ENCODE peak calls at places on chromosomes 7 and 10, in ten cellular contexts. T is spleen, N is H9, U is AG04450, M is upper lobe of left lung, K is coronary artery, X is psoas muscle, G is tibial nerve, J is bronchial epithelial cell, O is NB4. A is an unnamed sample.

GRCh38 chr10:104472505-104472904 is 118.9 kb downstream of the CFAP58 start:
- DNase-seq in G (no peak), J (peak; percentile 75), M (no peak), U (no peak), O (no peak), X (no peak), K (no peak), N (no peak), T (no peak), A (no peak)

GRCh38 chr10:35435824-35436223 is 99.5 kb downstream of the CCNY start:
- DNase-seq in K (no peak), G (no peak), T (no peak), M (no peak), N (no peak), J (no peak), O (peak; percentile 6), X (no peak), U (no peak), A (no peak)

GRCh38 chr10:34249634-34250033 is 565.5 kb downstream of the PARD3 start:
- DNase-seq in X (no peak), O (no peak), J (no peak), M (no peak), T (no peak), N (peak; percentile 42), U (no peak), G (no peak), K (no peak), A (no peak)

GRCh38 chr7:78039791-78040776 is 241.5 kb downstream of the PHTF2 start:
- DNase-seq in N (peak; percentile 81), X (peak; percentile 23), K (no peak), J (no peak), U (no peak), O (peak; percentile 45), G (no peak), T (peak; percentile 86), M (peak; percentile 90), A (no peak)

GRCh38 chr10:44569193-44570091 is 184.5 kb upstream of the CXCL12 start:
- DNase-seq in G (no peak), J (no peak), N (no peak), U (peak; percentile 41), K (peak; percentile 84), X (no peak), T (no peak), M (no peak), O (no peak), A (no peak)

GRCh38 chr10:11678074-11678793 is 63.9 kb upstream of the ECHDC3 start:
- DNase-seq in K (no peak), X (no peak), U (no peak), J (peak; percentile 33), N (no peak), T (peak; percentile 82), G (no peak), O (peak; percentile 2), M (no peak), A (peak; percentile 17)

GRCh38 chr10:79242620-79243152 is 104.6 kb upstream of the PPIF start:
- DNase-seq in N (peak; percentile 62), X (peak; percentile 71), T (peak; percentile 93), J (peak; percentile 62), K (no peak), U (peak; percentile 63), M (peak; percentile 92), G (no peak), O (peak; percentile 87), A (no peak)

GRCh38 chr7:127594490-127594889 is 954 bp downstream of the FSCN3 start:
- DNase-seq in K (no peak), J (no peak), T (no peak), M (no peak), N (no peak), X (no peak), G (no peak), U (no peak), O (peak; percentile 80), A (no peak)

GRCh38 chr7:66756859-66757258 is 16.3 kb downstream of the RABGEF1 start:
- DNase-seq in N (no peak), O (no peak), X (no peak), J (no peak), U (no peak), K (no peak), M (no peak), T (no peak), G (no peak), A (no peak)

GRCh38 chr10:117005454-117006055 is 568 bp upstream of the SHTN1 start:
- DNase-seq in T (no peak), K (no peak), X (no peak), N (peak; percentile 65), J (no peak), U (no peak), G (no peak), M (no peak), O (no peak), A (no peak)

GRCh38 chr7:39172137-39172536 is 194.4 kb downstream of the POU6F2 start:
- DNase-seq in T (no peak), K (no peak), U (no peak), O (no peak), N (no peak), X (no peak), G (no peak), M (no peak), J (peak; percentile 69), A (no peak)

GRCh38 chr7:106781007-106781406 is 84.1 kb upstream of the PIK3CG start:
- DNase-seq in M (no peak), G (no peak), U (no peak), T (no peak), O (no peak), N (no peak), X (no peak), J (no peak), K (no peak), A (no peak)

GRCh38 chr10:90042075-90042474 is 340.7 kb downstream of the KIF20B start:
- DNase-seq in X (no peak), K (no peak), G (no peak), M (peak; percentile 13), J (no peak), T (peak; percentile 47), U (no peak), N (no peak), O (no peak), A (peak; percentile 36)

GRCh38 chr7:26397326-26397725 is 105.7 kb downstream of the SNX10 start:
- DNase-seq in G (no peak), K (no peak), N (no peak), U (no peak), O (no peak), X (no peak), M (no peak), J (no peak), T (no peak), A (no peak)

GRCh38 chr7:129773328-129773731 is 161.8 kb downstream of the NRF1 start:
- DNase-seq in U (no peak), N (no peak), X (no peak), J (no peak), T (peak; percentile 71), K (no peak), O (peak; percentile 53), G (no peak), M (no peak), A (no peak)

DNA sequence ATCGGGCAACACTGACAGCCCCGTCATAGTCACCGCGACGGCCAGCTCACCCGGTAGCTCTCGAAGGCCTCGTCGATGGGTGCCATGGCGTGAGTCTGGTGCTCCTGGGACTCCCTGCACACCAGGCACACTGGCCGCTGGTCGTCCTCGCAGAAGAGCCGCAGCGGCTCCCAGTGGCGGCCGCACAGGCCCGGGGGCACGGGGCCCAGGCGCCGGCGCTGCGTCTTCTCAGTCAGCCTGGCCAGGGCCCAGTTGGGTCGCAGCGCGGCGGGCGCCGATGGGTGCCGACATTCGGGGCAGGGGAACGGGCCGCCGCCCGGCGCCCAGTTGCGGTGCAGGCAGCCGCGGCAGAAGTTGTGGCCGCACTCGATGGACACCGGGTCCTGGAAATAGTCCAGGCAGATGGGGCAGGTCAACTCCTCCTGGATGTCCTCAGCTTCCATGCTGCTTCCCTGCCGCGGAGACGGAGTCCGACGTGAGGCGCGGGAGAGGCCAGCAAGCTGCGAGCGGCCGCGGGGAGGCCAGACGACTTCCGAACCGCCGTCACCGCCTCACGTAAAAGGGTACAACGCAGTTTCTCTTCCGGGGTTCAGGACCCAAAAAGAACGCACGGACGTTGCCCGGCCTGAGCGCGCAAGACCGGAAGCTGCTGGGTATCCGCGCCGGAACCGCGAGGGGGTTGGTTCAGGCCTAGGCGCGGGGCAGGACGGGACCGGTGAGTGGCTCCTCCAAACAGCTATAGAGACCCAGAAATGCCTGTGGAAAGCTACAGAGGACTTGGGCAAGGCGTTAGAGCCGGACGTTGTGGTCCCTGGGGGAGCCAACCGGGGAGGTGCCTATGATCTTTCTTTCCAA is at the start of gene TRIM4:
- DNase-seq in J (peak; percentile 87), X (peak; percentile 95), M (peak; percentile 95), O (peak; percentile 99), U (peak; percentile 81), K (peak; percentile 97), T (peak; percentile 97), N (no peak), G (peak; percentile 82), A (no peak)
- TF ChIP-seq CTCF in J (peak; percentile 50), X (peak; percentile 32), M (peak; percentile 47), O (no peak), U (no peak), K (no peak), T (no peak), N (no peak), G (no peak), A (peak; percentile 57)

GRCh38 chr10:111281516-111281915 is 204.7 kb downstream of the ADRA2A start:
- DNase-seq in X (no peak), N (peak; percentile 39), M (no peak), O (peak; percentile 22), J (no peak), T (no peak), K (no peak), G (peak; percentile 13), U (no peak), A (no peak)
- TF ChIP-seq CTCF in X (no peak), N (peak; percentile 69), M (peak; percentile 27), O (peak; percentile 29), J (no peak), T (no peak), K (no peak), G (peak; percentile 18), U (no peak), A (peak; percentile 68)

DNA sequence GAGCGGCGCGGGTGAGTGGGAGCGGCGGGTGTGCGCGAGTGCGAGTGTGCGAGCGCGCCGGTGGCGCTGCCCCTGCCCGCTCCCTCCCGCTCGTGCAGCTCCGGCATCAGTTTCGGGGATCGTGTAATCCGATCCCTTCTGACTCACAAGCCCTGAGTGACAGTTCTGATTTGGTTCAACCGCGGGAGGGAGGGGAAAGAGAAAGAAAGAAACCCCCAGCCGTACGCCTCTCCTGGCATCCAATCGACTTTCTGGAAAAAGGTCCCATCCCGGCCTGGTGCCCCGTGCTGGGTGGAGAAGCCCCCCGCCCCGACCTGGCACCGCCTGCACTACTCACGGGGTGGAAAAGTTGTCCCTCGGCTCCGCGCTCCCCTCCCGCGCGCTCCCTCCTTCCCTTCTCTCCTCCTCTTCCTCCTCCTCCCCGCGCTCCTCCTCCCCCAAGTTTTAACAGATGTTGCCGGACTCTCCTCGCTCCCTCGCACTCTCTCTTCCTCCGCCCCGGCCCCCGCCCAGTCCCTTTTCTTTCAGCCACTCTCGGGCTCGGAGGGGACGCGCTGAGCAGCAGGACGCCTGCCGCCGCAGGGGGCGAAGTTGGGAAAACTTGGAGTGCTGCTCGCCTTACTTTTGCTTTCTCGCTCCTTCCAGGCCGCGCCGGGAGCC is at the start of gene GLI3:
- DNase-seq in O (peak; percentile 29), X (peak; percentile 88), U (peak; percentile 77), K (peak; percentile 92), G (peak; percentile 85), N (peak; percentile 88), M (peak; percentile 90), T (peak; percentile 78), J (peak; percentile 81), A (peak; percentile 94)
- TF ChIP-seq CTCF in O (no peak), X (peak; percentile 17), U (peak; percentile 35), K (no peak), G (no peak), N (no peak), M (peak; percentile 50), T (no peak), J (peak; percentile 46), A (peak; percentile 43)

GRCh38 chr7:149125864-149126661 is at the start of gene ZNF425:
- DNase-seq in T (peak; percentile 99), G (peak; percentile 78), O (peak; percentile 98), M (peak; percentile 99), U (peak; percentile 72), N (peak; percentile 93), J (peak; percentile 76), K (peak; percentile 94), X (peak; percentile 93), A (peak; percentile 96)
- TF ChIP-seq CTCF in T (peak; percentile 98), G (peak; percentile 97), O (peak; percentile 96), M (peak; percentile 99), U (peak; percentile 90), N (peak; percentile 96), J (peak; percentile 98), K (peak; percentile 97), X (peak; percentile 93), A (peak; percentile 96)